ENCODE peak calls at places on chromosome 14, in six cellular contexts. One of them, this sample, is unnamed.

GRCh38 chr14:22837059-22837749 is 819 bp downstream of the MMP14 start:
- DNase-seq in choroid plexus epithelial cell: peak
- DNase-seq in memory B cell: no peak
- DNase-seq in GM06990: no peak
- DNase-seq in HCEC 1CT: peak
- DNase-seq in stimulated activated naive CD8-positive, alpha-beta T cell treated with anti-CD3 and anti-CD28 coated beads, Interleukin-15, Interleukin-2, amounts not matched to agents 100 U/mL and 50 U/mL, for 24 hours: peak
- DNase-seq in this sample: no peak

GRCh38 chr14:92103363-92103762 is 3.0 kb downstream of the ATXN3 start:
- DNase-seq in memory B cell: no peak
- DNase-seq in stimulated activated naive CD8-positive, alpha-beta T cell treated with anti-CD3 and anti-CD28 coated beads, Interleukin-15, Interleukin-2, amounts not matched to agents 100 U/mL and 50 U/mL, for 24 hours: no peak
- DNase-seq in GM06990: no peak
- DNase-seq in HCEC 1CT: no peak
- DNase-seq in choroid plexus epithelial cell: no peak
- DNase-seq in this sample: no peak

GRCh38 chr14:84343637-84344036 is 1186.3 kb upstream of the FLRT2 start:
- DNase-seq in choroid plexus epithelial cell: peak
- DNase-seq in memory B cell: no peak
- DNase-seq in stimulated activated naive CD8-positive, alpha-beta T cell treated with anti-CD3 and anti-CD28 coated beads, Interleukin-15, Interleukin-2, amounts not matched to agents 100 U/mL and 50 U/mL, for 24 hours: no peak
- DNase-seq in HCEC 1CT: peak
- DNase-seq in GM06990: no peak
- DNase-seq in this sample: no peak

GRCh38 chr14:25041898-25042297 is 8.0 kb downstream of the STXBP6 start:
- DNase-seq in GM06990: no peak
- DNase-seq in memory B cell: no peak
- DNase-seq in stimulated activated naive CD8-positive, alpha-beta T cell treated with anti-CD3 and anti-CD28 coated beads, Interleukin-15, Interleukin-2, amounts not matched to agents 100 U/mL and 50 U/mL, for 24 hours: no peak
- DNase-seq in choroid plexus epithelial cell: no peak
- DNase-seq in HCEC 1CT: no peak
- DNase-seq in this sample: no peak

GRCh38 chr14:106586098-106586704 is 1059.8 kb downstream of the TMEM121 start:
- DNase-seq in HCEC 1CT: no peak
- DNase-seq in GM06990: peak
- DNase-seq in choroid plexus epithelial cell: no peak
- DNase-seq in stimulated activated naive CD8-positive, alpha-beta T cell treated with anti-CD3 and anti-CD28 coated beads, Interleukin-15, Interleukin-2, amounts not matched to agents 100 U/mL and 50 U/mL, for 24 hours: peak
- DNase-seq in memory B cell: peak
- DNase-seq in this sample: no peak

GRCh38 chr14:65168840-65169239 is 66.5 kb upstream of the MAX start:
- DNase-seq in GM06990: peak
- DNase-seq in choroid plexus epithelial cell: peak
- DNase-seq in stimulated activated naive CD8-positive, alpha-beta T cell treated with anti-CD3 and anti-CD28 coated beads, Interleukin-15, Interleukin-2, amounts not matched to agents 100 U/mL and 50 U/mL, for 24 hours: no peak
- DNase-seq in memory B cell: no peak
- DNase-seq in HCEC 1CT: peak
- DNase-seq in this sample: no peak

GRCh38 chr14:84806627-84807026 is 723.3 kb upstream of the FLRT2 start:
- DNase-seq in choroid plexus epithelial cell: peak
- DNase-seq in GM06990: no peak
- DNase-seq in HCEC 1CT: peak
- DNase-seq in memory B cell: no peak
- DNase-seq in stimulated activated naive CD8-positive, alpha-beta T cell treated with anti-CD3 and anti-CD28 coated beads, Interleukin-15, Interleukin-2, amounts not matched to agents 100 U/mL and 50 U/mL, for 24 hours: no peak
- DNase-seq in this sample: no peak

GRCh38 chr14:61620130-61620946 is 75.0 kb upstream of the HIF1A start:
- DNase-seq in HCEC 1CT: peak
- DNase-seq in choroid plexus epithelial cell: peak
- DNase-seq in GM06990: no peak
- DNase-seq in memory B cell: no peak
- DNase-seq in stimulated activated naive CD8-positive, alpha-beta T cell treated with anti-CD3 and anti-CD28 coated beads, Interleukin-15, Interleukin-2, amounts not matched to agents 100 U/mL and 50 U/mL, for 24 hours: peak
- DNase-seq in this sample: no peak

GRCh38 chr14:103123634-103124500 is 606 bp downstream of the TNFAIP2 start:
- DNase-seq in HCEC 1CT: peak
- DNase-seq in stimulated activated naive CD8-positive, alpha-beta T cell treated with anti-CD3 and anti-CD28 coated beads, Interleukin-15, Interleukin-2, amounts not matched to agents 100 U/mL and 50 U/mL, for 24 hours: peak
- DNase-seq in memory B cell: no peak
- DNase-seq in GM06990: no peak
- DNase-seq in choroid plexus epithelial cell: peak
- DNase-seq in this sample: no peak

GRCh38 chr14:25095784-25096390 is 45.9 kb upstream of the STXBP6 start:
- DNase-seq in GM06990: no peak
- DNase-seq in choroid plexus epithelial cell: no peak
- DNase-seq in HCEC 1CT: no peak
- DNase-seq in memory B cell: no peak
- DNase-seq in stimulated activated naive CD8-positive, alpha-beta T cell treated with anti-CD3 and anti-CD28 coated beads, Interleukin-15, Interleukin-2, amounts not matched to agents 100 U/mL and 50 U/mL, for 24 hours: no peak
- DNase-seq in this sample: no peak

GRCh38 chr14:22556021-22556989 is 32.7 kb downstream of the DAD1 start:
- DNase-seq in GM06990: peak
- DNase-seq in memory B cell: peak
- DNase-seq in HCEC 1CT: peak
- DNase-seq in stimulated activated naive CD8-positive, alpha-beta T cell treated with anti-CD3 and anti-CD28 coated beads, Interleukin-15, Interleukin-2, amounts not matched to agents 100 U/mL and 50 U/mL, for 24 hours: peak
- DNase-seq in choroid plexus epithelial cell: peak
- DNase-seq in this sample: no peak

GRCh38 chr14:94451091-94451751 is 1.4 kb downstream of the SERPINA11 start:
- DNase-seq in choroid plexus epithelial cell: no peak
- DNase-seq in HCEC 1CT: no peak
- DNase-seq in memory B cell: no peak
- DNase-seq in GM06990: no peak
- DNase-seq in stimulated activated naive CD8-positive, alpha-beta T cell treated with anti-CD3 and anti-CD28 coated beads, Interleukin-15, Interleukin-2, amounts not matched to agents 100 U/mL and 50 U/mL, for 24 hours: no peak
- DNase-seq in this sample: peak

GRCh38 chr14:68012861-68013260 is 193.3 kb downstream of the RAD51B start:
- DNase-seq in choroid plexus epithelial cell: no peak
- DNase-seq in HCEC 1CT: no peak
- DNase-seq in memory B cell: no peak
- DNase-seq in stimulated activated naive CD8-positive, alpha-beta T cell treated with anti-CD3 and anti-CD28 coated beads, Interleukin-15, Interleukin-2, amounts not matched to agents 100 U/mL and 50 U/mL, for 24 hours: no peak
- DNase-seq in GM06990: no peak
- DNase-seq in this sample: no peak

GRCh38 chr14:106691601-106692291 is 1165.4 kb downstream of the TMEM121 start:
- DNase-seq in stimulated activated naive CD8-positive, alpha-beta T cell treated with anti-CD3 and anti-CD28 coated beads, Interleukin-15, Interleukin-2, amounts not matched to agents 100 U/mL and 50 U/mL, for 24 hours: peak
- DNase-seq in choroid plexus epithelial cell: no peak
- DNase-seq in HCEC 1CT: no peak
- DNase-seq in GM06990: peak
- DNase-seq in memory B cell: peak
- DNase-seq in this sample: no peak

GRCh38 chr14:65000868-65001600 is 14.3 kb downstream of the FNTB start:
- DNase-seq in stimulated activated naive CD8-positive, alpha-beta T cell treated with anti-CD3 and anti-CD28 coated beads, Interleukin-15, Interleukin-2, amounts not matched to agents 100 U/mL and 50 U/mL, for 24 hours: no peak
- DNase-seq in HCEC 1CT: no peak
- DNase-seq in choroid plexus epithelial cell: peak
- DNase-seq in memory B cell: no peak
- DNase-seq in GM06990: no peak
- DNase-seq in this sample: no peak

GRCh38 chr14:96285667-96286066 is 29.7 kb downstream of the BDKRB1 start:
- DNase-seq in stimulated activated naive CD8-positive, alpha-beta T cell treated with anti-CD3 and anti-CD28 coated beads, Interleukin-15, Interleukin-2, amounts not matched to agents 100 U/mL and 50 U/mL, for 24 hours: no peak
- DNase-seq in memory B cell: no peak
- DNase-seq in GM06990: no peak
- DNase-seq in choroid plexus epithelial cell: no peak
- DNase-seq in HCEC 1CT: no peak
- DNase-seq in this sample: peak

GRCh38 chr14:101289230-101289690 is 272.0 kb upstream of the DIO3 start:
- DNase-seq in memory B cell: no peak
- DNase-seq in stimulated activated naive CD8-positive, alpha-beta T cell treated with anti-CD3 and anti-CD28 coated beads, Interleukin-15, Interleukin-2, amounts not matched to agents 100 U/mL and 50 U/mL, for 24 hours: no peak
- DNase-seq in HCEC 1CT: no peak
- DNase-seq in choroid plexus epithelial cell: no peak
- DNase-seq in GM06990: no peak
- DNase-seq in this sample: peak

GRCh38 chr14:49960453-49960852 is 67.6 kb downstream of the ARF6 start:
- DNase-seq in stimulated activated naive CD8-positive, alpha-beta T cell treated with anti-CD3 and anti-CD28 coated beads, Interleukin-15, Interleukin-2, amounts not matched to agents 100 U/mL and 50 U/mL, for 24 hours: no peak
- DNase-seq in choroid plexus epithelial cell: no peak
- DNase-seq in GM06990: no peak
- DNase-seq in memory B cell: no peak
- DNase-seq in HCEC 1CT: no peak
- DNase-seq in this sample: no peak

GRCh38 chr14:101489092-101489760 is 72.1 kb upstream of the DIO3 start:
- DNase-seq in memory B cell: no peak
- DNase-seq in GM06990: no peak
- DNase-seq in HCEC 1CT: no peak
- DNase-seq in stimulated activated naive CD8-positive, alpha-beta T cell treated with anti-CD3 and anti-CD28 coated beads, Interleukin-15, Interleukin-2, amounts not matched to agents 100 U/mL and 50 U/mL, for 24 hours: no peak
- DNase-seq in choroid plexus epithelial cell: no peak
- DNase-seq in this sample: no peak

GRCh38 chr14:76091036-76091435 is 60.7 kb upstream of the GPATCH2L start:
- DNase-seq in stimulated activated naive CD8-positive, alpha-beta T cell treated with anti-CD3 and anti-CD28 coated beads, Interleukin-15, Interleukin-2, amounts not matched to agents 100 U/mL and 50 U/mL, for 24 hours: no peak
- DNase-seq in HCEC 1CT: no peak
- DNase-seq in choroid plexus epithelial cell: peak
- DNase-seq in GM06990: no peak
- DNase-seq in memory B cell: no peak
- DNase-seq in this sample: no peak

GRCh38 chr14:49584058-49584457 is 2.1 kb downstream of the RPS29 start:
- DNase-seq in memory B cell: no peak
- DNase-seq in HCEC 1CT: no peak
- DNase-seq in stimulated activated naive CD8-positive, alpha-beta T cell treated with anti-CD3 and anti-CD28 coated beads, Interleukin-15, Interleukin-2, amounts not matched to agents 100 U/mL and 50 U/mL, for 24 hours: no peak
- DNase-seq in choroid plexus epithelial cell: no peak
- DNase-seq in GM06990: no peak
- DNase-seq in this sample: no peak

GRCh38 chr14:64723691-64724577 is 19.7 kb downstream of the PLEKHG3 start:
- DNase-seq in GM06990: no peak
- DNase-seq in stimulated activated naive CD8-positive, alpha-beta T cell treated with anti-CD3 and anti-CD28 coated beads, Interleukin-15, Interleukin-2, amounts not matched to agents 100 U/mL and 50 U/mL, for 24 hours: no peak
- DNase-seq in choroid plexus epithelial cell: no peak
- DNase-seq in HCEC 1CT: no peak
- DNase-seq in memory B cell: no peak
- DNase-seq in this sample: no peak

GRCh38 chr14:100748944-100749343 is 22.3 kb downstream of the DLK1 start:
- DNase-seq in HCEC 1CT: no peak
- DNase-seq in GM06990: no peak
- DNase-seq in choroid plexus epithelial cell: no peak
- DNase-seq in stimulated activated naive CD8-positive, alpha-beta T cell treated with anti-CD3 and anti-CD28 coated beads, Interleukin-15, Interleukin-2, amounts not matched to agents 100 U/mL and 50 U/mL, for 24 hours: no peak
- DNase-seq in memory B cell: no peak
- DNase-seq in this sample: no peak